ENCODE peak calls at places on chromosome 3, in six cellular contexts. E, C, X, Y, T and S are unnamed samples.

GRCh38 chr3:69499899-69500316 is 114.0 kb upstream of the FRMD4B start:
- DNase-seq in C (no peak), E (no peak), X (no peak), T (no peak), Y (peak; percentile 14), S (no peak)

GRCh38 chr3:141998674-141999290 is 122.3 kb downstream of the ATP1B3 start:
- DNase-seq in X (peak; percentile 17), E (peak; percentile 35), C (no peak), Y (peak; percentile 35), T (no peak), S (no peak)

GRCh38 chr3:53193466-53194217 is 32.6 kb downstream of the PRKCD start:
- DNase-seq in T (no peak), Y (no peak), X (no peak), C (no peak), E (no peak), S (no peak)

GRCh38 chr3:53846134-53846850 is at the start of the genes CHDH and IL17RB:
- DNase-seq in Y (peak; percentile 47), T (no peak), X (no peak), E (no peak), C (peak; percentile 77), S (peak; percentile 65)

GRCh38 chr3:38907426-38907825 is 91.4 kb upstream of the SCN10A start:
- DNase-seq in E (peak; percentile 6), Y (peak; percentile 7), T (no peak), X (no peak), C (no peak), S (no peak)

GRCh38 chr3:34956511-34956910 is 682.8 kb upstream of the ARPP21 start:
- DNase-seq in E (no peak), X (no peak), T (no peak), C (no peak), Y (no peak), S (no peak)

GRCh38 chr3:52299247-52299657 is 11.6 kb downstream of the GLYCTK start:
- DNase-seq in X (no peak), Y (no peak), E (no peak), T (peak; percentile 66), C (no peak), S (no peak)

GRCh38 chr3:156551746-156552145 is 3.2 kb downstream of the SSR3 start:
- DNase-seq in Y (no peak), C (no peak), X (peak; percentile 59), E (peak; percentile 89), T (no peak), S (no peak)

GRCh38 chr3:33417051-33417673 is 23.0 kb downstream of the UBP1 start:
- DNase-seq in Y (no peak), E (peak; percentile 47), C (no peak), T (no peak), X (peak; percentile 46), S (no peak)

GRCh38 chr3:167913218-167913902 is 177.8 kb downstream of the SERPINI1 start:
- DNase-seq in X (peak; percentile 54), T (no peak), Y (peak; percentile 14), C (peak; percentile 52), E (peak; percentile 3), S (no peak)

GRCh38 chr3:44076221-44076829 is 165.4 kb upstream of the TOPAZ1 start:
- DNase-seq in E (no peak), T (peak; percentile 44), C (peak; percentile 57), Y (no peak), X (no peak), S (no peak)

GRCh38 chr3:106560451-106560966 is 691.7 kb upstream of the CBLB start:
- DNase-seq in T (no peak), Y (peak; percentile 87), C (no peak), E (peak; percentile 71), X (peak; percentile 80), S (no peak)

GRCh38 chr3:148974726-148975125 is 16.6 kb upstream of the GYG1 start:
- DNase-seq in T (no peak), C (no peak), E (peak; percentile 23), X (no peak), Y (no peak), S (no peak)

GRCh38 chr3:187946031-187946691 is 200.9 kb upstream of the BCL6 start:
- DNase-seq in E (peak; percentile 85), T (no peak), Y (peak; percentile 32), C (no peak), X (peak; percentile 70), S (no peak)

GRCh38 chr3:46812237-46812791 is 50.9 kb downstream of the MYL3 start:
- DNase-seq in Y (peak; percentile 76), C (peak; percentile 92), X (peak; percentile 48), E (peak; percentile 29), T (peak; percentile 92), S (peak; percentile 66)

GRCh38 chr3:110138966-110139555 is 801.7 kb upstream of the DPPA4 start:
- DNase-seq in Y (no peak), E (no peak), T (no peak), C (no peak), X (no peak), S (no peak)

GRCh38 chr3:8485141-8485840 is 16.3 kb upstream of the LMCD1 start:
- DNase-seq in C (no peak), X (no peak), T (no peak), Y (no peak), E (no peak), S (no peak)

GRCh38 chr3:184727357-184728060 is 15.6 kb upstream of the MAGEF1 start:
- DNase-seq in Y (peak; percentile 96), E (peak; percentile 72), C (peak; percentile 88), X (peak; percentile 80), T (peak; percentile 78), S (peak; percentile 89)

GRCh38 chr3:129207347-129207947 is 23.8 kb upstream of the CNBP start:
- DNase-seq in Y (no peak), E (no peak), X (no peak), T (no peak), C (no peak), S (no peak)

GRCh38 chr3:100151024-100151707 is 36.9 kb upstream of the FILIP1L start:
- DNase-seq in T (no peak), X (no peak), E (no peak), C (no peak), Y (no peak), S (no peak)

GRCh38 chr3:19485267-19485666 is 337.0 kb downstream of the KCNH8 start:
- DNase-seq in C (no peak), T (no peak), E (no peak), Y (no peak), X (no peak), S (no peak)

GRCh38 chr3:98779936-98780335 is 16.8 kb downstream of the ST3GAL6 start:
- DNase-seq in E (peak; percentile 62), C (no peak), X (peak; percentile 82), T (no peak), Y (peak; percentile 89), S (no peak)

GRCh38 chr3:74390121-74390870 is 224.2 kb downstream of the CNTN3 start:
- DNase-seq in E (no peak), C (no peak), X (no peak), Y (no peak), T (no peak), S (peak; percentile 32)

GRCh38 chr3:8873740-8874139 is 89.5 kb downstream of the RAD18 start:
- DNase-seq in X (no peak), Y (no peak), E (peak; percentile 43), C (no peak), T (no peak), S (no peak)

GRCh38 chr3:56811545-56812202 is 9.9 kb upstream of the ARHGEF3 start:
- DNase-seq in X (no peak), C (no peak), E (no peak), T (no peak), Y (no peak), S (no peak)

GRCh38 chr3:129837057-129837631 is 56.4 kb downstream of the TMCC1 start:
- DNase-seq in T (no peak), C (no peak), E (peak; percentile 39), X (peak; percentile 29), Y (no peak), S (no peak)

GRCh38 chr3:64094713-64095079 is 71.4 kb upstream of the PSMD6 start:
- DNase-seq in E (no peak), X (no peak), C (peak; percentile 59), T (no peak), Y (no peak), S (no peak)
- H3K27ac ChIP-seq in E (no peak overlapping the region), X (no peak overlapping the region), C (no peak overlapping the region), T (no peak overlapping the region), Y (no peak overlapping the region), S (no peak overlapping the region)

DNA sequence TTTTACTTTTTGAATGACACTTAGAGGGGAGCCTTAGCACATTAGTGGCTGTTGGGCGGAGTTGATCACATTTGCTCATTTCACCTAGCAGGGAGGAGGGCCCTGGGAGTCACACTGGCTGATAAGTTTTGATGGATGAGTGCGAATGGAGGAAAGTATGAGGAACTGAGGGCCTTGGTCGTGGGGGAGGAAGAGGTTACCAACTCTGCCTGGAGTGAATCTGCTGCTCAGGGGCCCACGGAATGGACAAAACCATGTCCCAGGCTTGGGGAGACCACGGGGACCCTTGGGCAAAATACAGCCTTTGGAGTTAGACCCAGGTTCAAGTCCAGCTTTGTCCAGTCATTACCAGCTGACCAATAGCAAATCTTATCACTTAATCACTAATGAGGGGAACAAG is 5.1 kb upstream of the FLNB start:
- DNase-seq in E (no peak), T (no peak), X (no peak), Y (no peak), C (no peak), S (no peak)
- H2AFZ ChIP-seq in E (no peak overlapping the region), T (no peak overlapping the region), X (no peak overlapping the region), Y (no peak overlapping the region), C (no peak overlapping the region), S (no peak overlapping the region)

DNA sequence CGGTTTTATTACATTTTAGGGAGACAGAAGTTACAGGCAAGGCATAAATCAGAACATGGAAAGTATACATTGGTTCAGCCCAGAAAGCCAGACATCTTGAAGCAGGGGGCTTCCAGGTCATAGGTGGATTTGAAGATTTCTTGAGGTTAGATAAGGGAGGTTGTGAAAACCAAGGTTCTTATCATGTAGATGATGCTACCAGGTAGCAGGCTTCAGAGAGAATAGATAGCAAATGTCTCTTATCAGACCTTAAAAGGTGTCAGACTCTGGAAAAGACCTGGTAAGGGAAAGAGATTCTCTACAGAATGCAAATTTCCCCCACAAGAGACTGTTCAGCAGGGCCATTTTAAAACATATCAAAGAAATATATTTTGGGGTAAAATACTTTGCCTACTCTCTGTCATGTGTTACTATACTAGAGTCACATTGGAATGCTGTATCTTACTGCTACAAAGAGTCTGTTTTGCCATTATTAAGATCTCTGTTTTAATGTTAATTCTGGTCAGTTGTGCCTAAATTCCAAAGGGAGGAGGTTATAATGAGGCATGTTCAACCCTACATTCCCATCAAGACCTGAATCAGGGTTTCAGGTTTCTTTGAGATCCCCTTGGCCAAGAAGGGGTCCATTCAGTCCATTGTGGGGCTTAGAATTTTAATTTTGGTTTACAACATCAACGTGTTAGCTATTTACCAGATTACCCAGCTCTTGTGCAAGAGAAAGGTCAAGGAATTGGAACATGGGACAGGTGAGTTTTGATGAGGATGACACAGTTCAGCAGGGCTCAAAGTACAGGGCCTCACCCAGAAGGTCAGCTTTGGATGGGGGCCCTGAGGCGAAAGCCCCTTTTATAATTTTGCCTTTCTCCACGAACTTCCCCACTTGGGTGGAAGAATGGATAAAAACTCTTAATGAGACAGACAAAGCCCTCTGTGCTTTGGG is 36.0 kb upstream of the LYZL4 start:
- DNase-seq in E (no peak), T (no peak), Y (no peak), C (no peak), X (no peak), S (no peak)
- H3K4ac ChIP-seq in E (no peak overlapping the region), T (no peak overlapping the region), Y (no peak overlapping the region), C (no peak overlapping the region), X (no peak overlapping the region), S (no peak overlapping the region)

GRCh38 chr3:47964740-47965139 is 51.5 kb downstream of the MAP4 start:
- DNase-seq in X (no peak), T (no peak), E (no peak), Y (peak; percentile 26), C (no peak), S (no peak)

GRCh38 chr3:47961036-47961435 is 55.2 kb downstream of the MAP4 start:
- DNase-seq in C (no peak), Y (no peak), T (no peak), X (no peak), E (no peak), S (no peak)

GRCh38 chr3:47961815-47962606 is 54.2 kb downstream of the MAP4 start:
- DNase-seq in Y (peak; percentile 37), X (peak; percentile 29), E (no peak), T (no peak), C (no peak), S (no peak)
- H3K27ac ChIP-seq in Y (no peak overlapping the region), X (no peak overlapping the region), E (no peak overlapping the region), T (no peak overlapping the region), C (no peak overlapping the region), S (no peak overlapping the region)